ENCODE peak calls at places on chromosomes 4 and X, in five cellular contexts. L is activated gamma-delta T cell, X is glutamatergic neuron, I is fibroblast of lung, P is sciatic nerve. A is an unnamed sample.

GRCh38 chr4:65498606-65499005 is 171.7 kb downstream of the EPHA5 start:
- DNase-seq in L (no peak), X (no peak), I (no peak), P (no peak), A (no peak)

GRCh38 chrX:427812-428725 is 41.4 kb upstream of the PPP2R3B start:
- DNase-seq in L (no peak), X (peak; percentile 74), I (peak; percentile 12), P (no peak), A (peak; percentile 22)

GRCh38 chr4:93147524-93148212 is 680.9 kb upstream of the ATOH1 start:
- DNase-seq in L (no peak), X (no peak), I (no peak), P (no peak), A (no peak)

GRCh38 chrX:47802589-47802988 is 34.1 kb upstream of the ZNF81 start:
- DNase-seq in L (no peak), X (no peak), I (peak; percentile 9), P (no peak), A (no peak)

GRCh38 chrX:24902808-24903207 is 113.0 kb downstream of the ARX start:
- DNase-seq in L (no peak), X (no peak), I (peak; percentile 95), P (no peak), A (no peak)

GRCh38 chr4:6621556-6621927 is 18.9 kb upstream of the MRFAP1 start:
- DNase-seq in L (no peak), X (no peak), I (no peak), P (no peak), A (no peak)

GRCh38 chr4:106421441-106422296 is 53.1 kb upstream of the GIMD1 start:
- DNase-seq in L (no peak), X (no peak), I (no peak), P (no peak), A (no peak)

GRCh38 chr4:100357542-100357941 is 160.3 kb downstream of the EMCN start:
- DNase-seq in L (no peak), X (no peak), I (no peak), P (no peak), A (no peak)

GRCh38 chrX:101759000-101759399 is 99.3 kb upstream of the ARMCX2 start:
- DNase-seq in L (no peak), X (no peak), I (peak; percentile 51), P (no peak), A (peak; percentile 42)

GRCh38 chrX:132216806-132217202 is 2.4 kb downstream of the RAP2C start:
- DNase-seq in L (no peak), X (no peak), I (peak; percentile 41), P (no peak), A (no peak)

GRCh38 chrX:56318076-56318475 is 85.9 kb downstream of the KLF8 start:
- DNase-seq in L (no peak), X (no peak), I (no peak), P (no peak), A (no peak)

GRCh38 chr4:25376754-25377571 is at the start of gene ANAPC4:
- DNase-seq in L (peak; percentile 98), X (peak; percentile 95), I (peak; percentile 90), P (peak; percentile 98), A (peak; percentile 79)

GRCh38 chrX:1246816-1247215 is 21.8 kb upstream of the CSF2RA start:
- DNase-seq in L (peak; percentile 30), X (peak; percentile 88), I (peak; percentile 3), P (peak; percentile 84), A (peak; percentile 63)